ENCODE peak calls at places on chromosomes 16 and 17, in eight cellular contexts. B, E, R, F, O, L, Q and G are unnamed samples.

GRCh38 chr17:14559220-14559619 is 258.3 kb downstream of the HS3ST3B1 start:
- DNase-seq in R (no peak), F (no peak), L (no peak), Q (no peak), E (no peak), O (no peak), B (no peak), G (no peak)

GRCh38 chr17:68431661-68432071 is 25.6 kb downstream of the WIPI1 start:
- DNase-seq in B (no peak), E (peak; percentile 23), Q (peak; percentile 55), R (peak; percentile 65), F (peak; percentile 38), L (peak; percentile 59), O (peak; percentile 45), G (peak; percentile 81)

GRCh38 chr17:55420067-55420775 is 1.4 kb downstream of the MMD start:
- DNase-seq in O (no peak), B (no peak), F (no peak), L (no peak), R (no peak), Q (no peak), E (no peak), G (peak; percentile 86)

GRCh38 chr17:67276075-67276474 is 31.1 kb upstream of the HELZ start:
- DNase-seq in Q (no peak), R (peak; percentile 11), L (peak; percentile 76), B (no peak), E (no peak), F (no peak), O (peak; percentile 84), G (no peak)

GRCh38 chr16:526181-527014 is 1.1 kb upstream of the CAPN15 start:
- DNase-seq in F (peak; percentile 48), R (peak; percentile 78), B (no peak), E (peak; percentile 40), Q (peak; percentile 75), O (no peak), L (peak; percentile 87), G (peak; percentile 70)

GRCh38 chr17:21019976-21020575 is 22.7 kb downstream of the USP22 start:
- DNase-seq in L (peak; percentile 53), Q (peak; percentile 62), R (peak; percentile 29), E (no peak), O (no peak), B (no peak), F (no peak), G (peak; percentile 84)

GRCh38 chr16:70410736-70411135 is 28.2 kb downstream of the ST3GAL2 start:
- DNase-seq in B (no peak), R (no peak), O (no peak), L (no peak), E (no peak), Q (no peak), F (peak; percentile 28), G (no peak)

GRCh38 chr16:59047114-59047513 is 313.0 kb upstream of the GOT2 start:
- DNase-seq in O (no peak), L (peak; percentile 56), Q (no peak), R (peak; percentile 11), B (no peak), F (no peak), E (no peak), G (no peak)

GRCh38 chr16:57383276-57384247 is 11.3 kb downstream of the CX3CL1 start:
- DNase-seq in F (peak; percentile 17), Q (peak; percentile 43), B (no peak), R (no peak), L (peak; percentile 52), E (peak; percentile 36), O (no peak), G (no peak)

GRCh38 chr16:4954714-4955113 is 3.4 kb upstream of the SEC14L5 start:
- DNase-seq in E (peak; percentile 29), L (no peak), Q (no peak), R (no peak), B (no peak), O (no peak), F (no peak), G (no peak)

GRCh38 chr16:48102083-48103008 is 53.4 kb downstream of the ABCC12 start:
- DNase-seq in B (no peak), Q (no peak), F (no peak), L (no peak), O (no peak), R (no peak), E (no peak), G (peak; percentile 73)

GRCh38 chr16:11005611-11005975 is 61.2 kb downstream of the CLEC16A start:
- DNase-seq in R (no peak), B (no peak), L (no peak), E (peak; percentile 75), F (peak; percentile 42), Q (peak; percentile 80), O (no peak), G (no peak)

GRCh38 chr16:89507834-89508590 is at the start of gene SPG7:
- DNase-seq in F (peak; percentile 87), Q (peak; percentile 95), L (peak; percentile 90), E (peak; percentile 82), R (peak; percentile 96), O (peak; percentile 86), B (no peak), G (peak; percentile 95)

GRCh38 chr16:89446136-89446974 is 44.0 kb downstream of the ANKRD11 start:
- DNase-seq in R (no peak), O (no peak), L (no peak), E (no peak), B (no peak), Q (no peak), F (no peak), G (no peak)

GRCh38 chr17:42050360-42051012 is at the start of gene C17orf113:
- DNase-seq in Q (peak; percentile 55), E (no peak), L (peak; percentile 68), R (peak; percentile 88), O (peak; percentile 78), B (no peak), F (peak; percentile 22), G (no peak)

GRCh38 chr17:82080048-82080788 is 14.6 kb upstream of the DUS1L start:
- DNase-seq in O (no peak), L (no peak), Q (no peak), B (no peak), R (no peak), F (no peak), E (no peak), G (no peak)

GRCh38 chr16:25051446-25052160 is 36.4 kb upstream of the ARHGAP17 start:
- DNase-seq in Q (peak; percentile 70), O (no peak), E (peak; percentile 84), L (peak; percentile 94), B (peak; percentile 40), R (no peak), F (peak; percentile 65), G (no peak)

GRCh38 chr17:13534946-13535345 is 66.8 kb downstream of the HS3ST3A1 start:
- DNase-seq in R (no peak), Q (no peak), B (no peak), F (no peak), O (no peak), E (no peak), L (no peak), G (no peak)
- H3K9ac ChIP-seq in R (no peak overlapping the region), Q (no peak overlapping the region), B (no peak overlapping the region), F (no peak overlapping the region), O (no peak overlapping the region), E (no peak overlapping the region), L (no peak overlapping the region), G (no peak overlapping the region)

GRCh38 chr16:46782320-46782719 is 34.2 kb upstream of the MYLK3 start:
- DNase-seq in E (no peak), O (no peak), F (no peak), Q (no peak), L (no peak), R (no peak), B (no peak), G (no peak)
- H3K4me2 ChIP-seq in E (no peak overlapping the region), O (no peak overlapping the region), F (no peak overlapping the region), Q (no peak overlapping the region), L (no peak overlapping the region), R (no peak overlapping the region), B (no peak overlapping the region), G (no peak overlapping the region)

DNA sequence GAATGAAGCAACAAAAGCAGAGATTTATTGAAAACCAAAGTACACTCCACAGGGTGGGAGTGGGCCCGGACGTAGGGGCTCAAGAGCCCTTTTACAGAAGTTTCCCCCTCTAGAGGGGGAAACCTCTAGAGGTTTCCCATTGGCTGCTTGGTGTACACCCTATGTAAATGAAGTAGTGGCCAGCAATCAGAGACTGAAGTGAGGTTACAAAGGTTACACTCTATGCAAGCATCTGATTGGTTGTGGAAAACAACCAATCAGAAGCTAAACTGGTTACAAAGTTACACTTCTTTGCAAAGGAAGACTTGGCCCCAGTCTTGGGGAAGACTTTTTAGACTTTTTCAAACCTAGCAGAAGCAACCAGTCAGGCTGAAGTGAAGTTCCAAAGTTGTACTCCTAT is 27.1 kb downstream of the CRAMP1 start:
- DNase-seq in L (peak; percentile 8), B (no peak), F (no peak), Q (no peak), E (no peak), R (peak; percentile 49), O (no peak), G (peak; percentile 60)
- H3K9ac ChIP-seq in L (no peak overlapping the region), B (no peak overlapping the region), F (no peak overlapping the region), Q (no peak overlapping the region), E (no peak overlapping the region), R (no peak overlapping the region), O (no peak overlapping the region), G (no peak overlapping the region)

GRCh38 chr17:7576432-7576937 is 3.0 kb upstream of the CD68 start:
- DNase-seq in F (no peak), L (no peak), R (no peak), B (no peak), Q (peak; percentile 32), E (no peak), O (no peak), G (no peak)
- H3K4me2 ChIP-seq in F (peak overlapping the region; percentile 4), L (no peak overlapping the region), R (no peak overlapping the region), B (peak overlapping the region; percentile 8), Q (peak overlapping the region; percentile 79), E (no peak overlapping the region), O (no peak overlapping the region), G (no peak overlapping the region)